ENCODE peak calls at places on chromosomes 6 and 20, in seven cellular contexts. G, S, V, B, P, E and W are unnamed samples.

GRCh38 chr20:3786126-3786484 is 435 bp downstream of the CENPB start:
- DNase-seq in G (no peak), S (no peak), V (peak), B (no peak), P (no peak), E (peak), W (peak)

GRCh38 chr20:41163821-41164220 is 26.5 kb downstream of the PLCG1 start:
- DNase-seq in G (no peak), S (no peak), V (no peak), B (no peak), P (no peak), E (no peak), W (no peak)

GRCh38 chr6:147507162-147508072 is 1.1 kb upstream of the SAMD5 start:
- DNase-seq in G (peak), S (no peak), V (no peak), B (no peak), P (no peak), E (no peak), W (no peak)

GRCh38 chr6:85756982-85757381 is 114.3 kb upstream of the SYNCRIP start:
- DNase-seq in G (no peak), S (no peak), V (no peak), B (peak), P (no peak), E (no peak), W (no peak)

GRCh38 chr6:190596-191395 is 101.5 kb upstream of the DUSP22 start:
- DNase-seq in G (no peak), S (no peak), V (peak), B (no peak), P (no peak), E (no peak), W (peak)

GRCh38 chr6:33343953-33344611 is 26.5 kb upstream of the ZBTB22 start:
- DNase-seq in G (no peak), S (peak), V (peak), B (no peak), P (no peak), E (peak), W (peak)

GRCh38 chr20:56391596-56392281 is at the start of gene AURKA:
- DNase-seq in G (no peak), S (no peak), V (no peak), B (no peak), P (no peak), E (no peak), W (no peak)

GRCh38 chr20:32467506-32468312 is 109.6 kb downstream of the ASXL1 start:
- DNase-seq in G (no peak), S (no peak), V (no peak), B (no peak), P (no peak), E (no peak), W (no peak)

GRCh38 chr20:56513096-56513806 is 11.3 kb upstream of the FAM209A start:
- DNase-seq in G (no peak), S (no peak), V (no peak), B (no peak), P (no peak), E (no peak), W (no peak)

GRCh38 chr6:42010185-42010872 is 40.0 kb upstream of the TAF8 start:
- DNase-seq in G (no peak), S (no peak), V (peak), B (peak), P (no peak), E (no peak), W (peak)